ENCODE peak calls at places on chromosomes 11 and 22, in eight cellular contexts. Y, N, S, E, W, G, C and J are unnamed samples.

GRCh38 chr22:46592390-46592872 is 27.8 kb upstream of the GRAMD4 start:
- DNase-seq in Y (peak), N (peak), S (peak), E (peak), W (peak), G (peak), C (peak), J (peak)

GRCh38 chr22:21714059-21714770 is 21.4 kb downstream of the YPEL1 start:
- DNase-seq in Y (no peak), N (no peak), S (no peak), E (no peak), W (peak), G (no peak), C (no peak), J (no peak)

GRCh38 chr11:8617063-8617462 is 23.0 kb upstream of the STK33 start:
- DNase-seq in Y (no peak), N (no peak), S (no peak), E (no peak), W (no peak), G (no peak), C (no peak), J (no peak)

GRCh38 chr11:105636496-105636895 is 26.6 kb downstream of the GRIA4 start:
- DNase-seq in Y (no peak), N (no peak), S (no peak), E (no peak), W (no peak), G (no peak), C (no peak), J (no peak)

GRCh38 chr22:31652911-31653684 is 8.9 kb downstream of the PISD start:
- DNase-seq in Y (no peak), N (no peak), S (no peak), E (no peak), W (no peak), G (no peak), C (no peak), J (no peak)

GRCh38 chr11:34682822-34683221 is 61.9 kb downstream of the EHF start:
- DNase-seq in Y (no peak), N (no peak), S (no peak), E (no peak), W (no peak), G (no peak), C (no peak), J (peak)

GRCh38 chr11:19931141-19931767 is 218.6 kb downstream of the NAV2 start:
- DNase-seq in Y (no peak), N (no peak), S (no peak), E (no peak), W (no peak), G (no peak), C (no peak), J (peak)

GRCh38 chr11:42542336-42542735 is 769.5 kb upstream of the API5 start:
- DNase-seq in Y (no peak), N (no peak), S (no peak), E (no peak), W (no peak), G (no peak), C (no peak), J (no peak)

GRCh38 chr22:28826921-28827320 is 26.6 kb upstream of the XBP1 start:
- DNase-seq in Y (no peak), N (no peak), S (no peak), E (no peak), W (no peak), G (no peak), C (no peak), J (no peak)

GRCh38 chr11:73290536-73290935 is 17.5 kb upstream of the ARHGEF17 start:
- DNase-seq in Y (no peak), N (peak), S (no peak), E (no peak), W (no peak), G (no peak), C (peak), J (no peak)

GRCh38 chr11:24623121-24623520 is 126.3 kb downstream of the LUZP2 start:
- DNase-seq in Y (no peak), N (no peak), S (no peak), E (no peak), W (no peak), G (no peak), C (no peak), J (no peak)

GRCh38 chr11:116691779-116692178 is 81.0 kb downstream of the BUD13 start:
- DNase-seq in Y (no peak), N (no peak), S (no peak), E (peak), W (peak), G (peak), C (peak), J (no peak)

GRCh38 chr11:76984741-76985140 is 49.5 kb upstream of the B3GNT6 start:
- DNase-seq in Y (no peak), N (no peak), S (no peak), E (no peak), W (no peak), G (no peak), C (no peak), J (no peak)

GRCh38 chr11:113048820-113049555 is 87.8 kb downstream of the NCAM1 start:
- DNase-seq in Y (no peak), N (no peak), S (no peak), E (no peak), W (no peak), G (no peak), C (no peak), J (no peak)

GRCh38 chr11:44457862-44458261 is 107.6 kb upstream of the CD82 start:
- DNase-seq in Y (no peak), N (no peak), S (no peak), E (no peak), W (no peak), G (no peak), C (no peak), J (no peak)

GRCh38 chr11:119373917-119374631 is 7.4 kb downstream of the USP2 start:
- DNase-seq in Y (peak), N (peak), S (no peak), E (peak), W (peak), G (peak), C (no peak), J (no peak)

GRCh38 chr11:126233391-126233790 is 21.8 kb downstream of the FAM118B start:
- DNase-seq in Y (no peak), N (no peak), S (no peak), E (no peak), W (no peak), G (no peak), C (no peak), J (no peak)

GRCh38 chr11:63682045-63682915 is 980 bp downstream of the RTN3 start:
- DNase-seq in Y (peak), N (no peak), S (no peak), E (peak), W (peak), G (peak), C (no peak), J (no peak)

GRCh38 chr11:60768202-60768601 is 11.5 kb downstream of the MS4A15 start:
- DNase-seq in Y (no peak), N (no peak), S (no peak), E (no peak), W (no peak), G (no peak), C (peak), J (no peak)

GRCh38 chr11:77090373-77091111 is 12.1 kb upstream of the OMP start:
- DNase-seq in Y (peak), N (peak), S (peak), E (no peak), W (no peak), G (peak), C (peak), J (no peak)

GRCh38 chr11:1326435-1327063 is 17.1 kb upstream of the TOLLIP start:
- DNase-seq in Y (no peak), N (no peak), S (no peak), E (no peak), W (no peak), G (no peak), C (no peak), J (no peak)

GRCh38 chr11:2093575-2094353 is 45.4 kb downstream of the IGF2 start:
- DNase-seq in Y (peak), N (peak), S (peak), E (no peak), W (peak), G (no peak), C (peak), J (no peak)

GRCh38 chr11:129280027-129280811 is 88.1 kb upstream of the ARHGAP32 start:
- DNase-seq in Y (no peak), N (no peak), S (no peak), E (peak), W (no peak), G (peak), C (no peak), J (no peak)

GRCh38 chr11:77113382-77114088 is 10.9 kb downstream of the OMP start:
- DNase-seq in Y (no peak), N (no peak), S (peak), E (peak), W (peak), G (no peak), C (no peak), J (no peak)

GRCh38 chr22:50034126-50035081 is 21.8 kb upstream of the IL17REL start:
- DNase-seq in Y (no peak), N (no peak), S (peak), E (no peak), W (no peak), G (no peak), C (peak), J (no peak)

GRCh38 chr11:68146010-68146540 is 24.9 kb upstream of the CHKA start:
- DNase-seq in Y (peak), N (peak), S (peak), E (no peak), W (peak), G (peak), C (peak), J (no peak)

GRCh38 chr22:44807915-44808690 is 55.7 kb downstream of the ARHGAP8 start:
- DNase-seq in Y (no peak), N (no peak), S (peak), E (peak), W (no peak), G (no peak), C (no peak), J (no peak)

GRCh38 chr11:2929880-2930704 is 872 bp upstream of the PHLDA2 start:
- DNase-seq in Y (no peak), N (peak), S (peak), E (peak), W (peak), G (peak), C (peak), J (no peak)

GRCh38 chr11:61675826-61676225 is 4.4 kb upstream of the DAGLA start:
- DNase-seq in Y (no peak), N (no peak), S (no peak), E (no peak), W (no peak), G (no peak), C (no peak), J (no peak)

GRCh38 chr22:30943368-30943767 is 25.2 kb downstream of the MORC2 start:
- DNase-seq in Y (no peak), N (no peak), S (no peak), E (no peak), W (no peak), G (no peak), C (no peak), J (no peak)

GRCh38 chr11:11211186-11211585 is 141.9 kb downstream of the CSNK2A3 start:
- DNase-seq in Y (no peak), N (no peak), S (no peak), E (no peak), W (no peak), G (no peak), C (no peak), J (no peak)

GRCh38 chr11:118338637-118339061 is 3.9 kb downstream of the CD3D start:
- DNase-seq in Y (no peak), N (peak), S (no peak), E (peak), W (peak), G (peak), C (peak), J (no peak)

GRCh38 chr11:72561856-72562255 is 112.4 kb downstream of the PDE2A start:
- DNase-seq in Y (no peak), N (no peak), S (no peak), E (no peak), W (no peak), G (no peak), C (no peak), J (no peak)

GRCh38 chr11:121356357-121356756 is 63.8 kb downstream of the SC5D start:
- DNase-seq in Y (no peak), N (no peak), S (no peak), E (no peak), W (no peak), G (no peak), C (no peak), J (no peak)

GRCh38 chr11:58647141-58647699 is 24.8 kb downstream of the CNTF start:
- DNase-seq in Y (no peak), N (no peak), S (no peak), E (peak), W (no peak), G (no peak), C (no peak), J (no peak)

DNA sequence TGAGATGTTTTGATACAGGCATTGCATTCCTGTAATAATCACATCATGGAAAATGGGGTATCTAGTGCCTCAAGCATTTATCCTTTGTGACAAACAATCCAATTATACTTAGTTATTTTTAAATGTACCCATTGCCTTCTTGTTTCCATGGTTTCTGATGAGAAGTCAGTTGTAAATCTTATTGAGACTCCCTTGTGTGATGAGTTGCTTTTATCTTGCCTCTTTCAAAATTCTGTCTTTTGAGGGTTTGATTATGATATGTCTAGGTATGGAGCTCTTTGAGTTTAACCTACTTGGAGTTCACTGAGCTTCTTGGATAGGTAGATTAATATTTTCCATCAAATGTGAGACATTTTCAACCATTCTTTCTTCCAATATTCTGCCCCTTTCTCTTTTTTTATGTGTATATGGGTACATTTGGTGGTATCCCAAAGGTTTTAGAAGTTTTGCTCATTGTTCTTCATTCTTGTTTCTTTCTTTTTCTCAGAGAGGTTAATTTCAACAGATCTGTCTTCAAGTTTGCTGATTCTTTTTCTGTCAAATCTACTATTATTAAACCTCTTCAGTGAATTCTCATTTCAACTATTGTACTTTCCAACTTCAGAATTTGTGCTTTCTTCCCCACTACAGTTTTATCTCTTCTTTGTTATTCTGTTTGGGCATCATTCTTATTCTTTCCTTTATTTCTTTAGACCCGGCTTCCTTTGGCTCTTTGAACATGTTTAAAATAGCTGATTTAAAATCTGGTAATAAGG is 13.7 kb downstream of the NAGA start:
- DNase-seq in Y (no peak), N (no peak), S (no peak), E (no peak), W (no peak), G (no peak), C (no peak), J (no peak)
- TF ChIP-seq CTCF in Y (no peak), N (no peak), S (no peak), E (no peak), W (no peak), G (no peak), C (no peak), J (no peak)

GRCh38 chr22:32696089-32696488 is 105.4 kb upstream of the TIMP3 start:
- DNase-seq in Y (no peak), N (no peak), S (no peak), E (no peak), W (no peak), G (no peak), C (no peak), J (no peak)
- H3K4me3 ChIP-seq in Y (no peak), N (no peak), S (no peak), E (no peak), W (no peak), G (no peak), C (no peak), J (no peak)

DNA sequence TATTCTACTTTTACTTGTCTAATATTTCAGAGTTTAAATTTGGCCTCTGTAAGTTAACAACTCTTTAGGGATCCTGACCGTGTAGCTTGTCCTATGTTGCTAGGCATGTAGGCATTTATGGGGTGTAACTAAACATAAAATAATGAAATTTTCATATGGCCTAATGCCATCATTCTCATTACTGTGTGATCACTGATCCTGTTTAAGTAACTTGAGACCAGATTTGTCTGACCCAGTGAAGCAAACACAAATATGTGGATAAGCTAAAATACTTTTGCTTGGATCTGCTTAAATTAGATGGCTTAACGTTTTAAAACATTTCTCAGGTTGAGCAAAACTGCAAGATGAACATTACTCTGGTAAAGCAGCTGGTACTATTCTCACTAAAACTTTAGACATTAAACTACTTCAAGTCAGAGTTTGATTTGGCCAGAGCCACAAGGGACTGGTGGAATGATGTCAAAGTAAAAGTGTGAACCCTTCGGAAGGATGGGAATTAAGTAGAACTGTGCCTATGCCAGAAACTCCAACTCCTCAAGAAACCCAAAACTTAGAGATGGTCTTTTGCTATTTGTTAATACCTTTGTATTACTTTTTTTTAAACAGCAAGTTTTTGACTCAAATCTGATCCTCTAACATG is 12.5 kb downstream of the QSER1 start:
- DNase-seq in Y (no peak), N (no peak), S (no peak), E (no peak), W (no peak), G (no peak), C (no peak), J (no peak)
- TF ChIP-seq CTCF in Y (no peak), N (no peak), S (no peak), E (no peak), W (no peak), G (no peak), C (no peak), J (no peak)

GRCh38 chr22:35354068-35354467 is 26.8 kb upstream of the HMOX1 start:
- DNase-seq in Y (no peak), N (no peak), S (no peak), E (no peak), W (no peak), G (no peak), C (no peak), J (no peak)

GRCh38 chr22:35359380-35360065 is 21.4 kb upstream of the HMOX1 start:
- DNase-seq in Y (no peak), N (no peak), S (no peak), E (no peak), W (no peak), G (no peak), C (no peak), J (no peak)

GRCh38 chr22:35361001-35361551 is 19.8 kb upstream of the HMOX1 start:
- DNase-seq in Y (no peak), N (no peak), S (no peak), E (no peak), W (no peak), G (no peak), C (no peak), J (no peak)

GRCh38 chr22:35355744-35356420 is 25.0 kb upstream of the HMOX1 start:
- DNase-seq in Y (no peak), N (peak), S (no peak), E (no peak), W (no peak), G (no peak), C (no peak), J (no peak)

DNA sequence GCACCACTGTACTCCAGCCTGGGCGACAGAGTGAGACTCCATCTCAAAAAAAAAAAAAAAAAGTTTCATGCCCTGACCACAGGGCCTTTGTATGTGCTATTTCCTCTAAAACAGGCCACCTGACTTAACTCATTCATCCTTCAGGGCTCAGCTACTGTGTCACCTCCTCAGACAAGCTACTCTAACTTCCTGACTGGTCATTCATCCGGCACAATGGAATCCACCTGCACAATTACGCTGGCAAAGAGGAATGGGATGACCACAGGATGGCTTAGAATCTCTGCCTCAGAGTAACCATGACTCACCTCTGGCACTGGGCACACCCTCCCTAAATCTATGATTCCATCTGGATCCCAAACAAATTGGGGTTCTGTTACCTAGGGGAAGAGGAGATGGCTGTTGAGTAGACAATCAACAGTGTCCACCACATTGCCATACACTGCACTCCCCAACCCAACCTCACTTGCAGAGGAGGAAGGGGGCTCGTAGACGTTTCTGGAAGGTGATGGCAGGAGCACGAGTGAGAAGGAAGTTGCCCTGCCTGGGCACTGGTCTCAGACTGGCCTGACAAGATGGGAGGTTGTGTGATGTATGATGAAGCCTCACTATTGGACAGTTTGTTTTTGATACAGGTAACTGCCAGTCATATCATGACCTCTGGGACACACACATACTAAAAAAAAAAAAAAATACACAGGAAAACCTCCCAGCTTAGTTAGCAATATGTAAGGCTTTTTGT is 22.8 kb upstream of the HMOX1 start:
- DNase-seq in Y (no peak), N (no peak), S (no peak), E (no peak), W (no peak), G (no peak), C (no peak), J (no peak)
- H3K4me3 ChIP-seq in Y (no peak), N (no peak), S (no peak), E (no peak), W (no peak), G (no peak), C (no peak), J (no peak)